ENCODE peak calls at places on chromosomes 2 and 18, in nine cellular contexts. Y, V, J, A, C, R, L, D and O are unnamed samples.

GRCh38 chr2:55879976-55880375 is 43.6 kb downstream of the EFEMP1 start:
- DNase-seq in Y (no peak), V (peak), J (no peak), A (no peak), C (no peak), R (no peak), L (no peak), D (no peak), O (no peak)

GRCh38 chr2:238855891-238856580 is 8.2 kb downstream of the TWIST2 start:
- DNase-seq in Y (no peak), V (no peak), J (peak), A (no peak), C (no peak), R (no peak), L (no peak), D (peak), O (peak)

GRCh38 chr18:9569178-9569577 is 45.2 kb downstream of the PPP4R1 start:
- DNase-seq in Y (no peak), V (no peak), J (no peak), A (no peak), C (no peak), R (no peak), L (no peak), D (no peak), O (no peak)

GRCh38 chr18:62982600-62983251 is 267.4 kb downstream of the PHLPP1 start:
- DNase-seq in Y (peak), V (no peak), J (peak), A (peak), C (peak), R (peak), L (no peak), D (no peak), O (peak)

GRCh38 chr2:229712125-229712524 is 2.2 kb downstream of the DNER start:
- DNase-seq in Y (no peak), V (no peak), J (no peak), A (no peak), C (peak), R (no peak), L (no peak), D (no peak), O (no peak)

GRCh38 chr2:150866431-150866830 is 379.0 kb upstream of the RND3 start:
- DNase-seq in Y (no peak), V (no peak), J (no peak), A (no peak), C (no peak), R (no peak), L (no peak), D (no peak), O (no peak)

GRCh38 chr2:128412181-128412871 is 93.7 kb upstream of the HS6ST1 start:
- DNase-seq in Y (no peak), V (no peak), J (no peak), A (peak), C (no peak), R (no peak), L (no peak), D (peak), O (no peak)

GRCh38 chr18:58592223-58593214 is 36.4 kb downstream of the ALPK2 start:
- DNase-seq in Y (no peak), V (no peak), J (no peak), A (no peak), C (no peak), R (no peak), L (no peak), D (no peak), O (no peak)

GRCh38 chr2:15158117-15158516 is 403.0 kb downstream of the NBAS start:
- DNase-seq in Y (no peak), V (no peak), J (no peak), A (peak), C (no peak), R (no peak), L (no peak), D (no peak), O (peak)

GRCh38 chr2:70477473-70477872 is 76.2 kb downstream of the TGFA start:
- DNase-seq in Y (no peak), V (no peak), J (no peak), A (peak), C (no peak), R (no peak), L (no peak), D (no peak), O (peak)

GRCh38 chr2:100733344-100734187 is 86.4 kb upstream of the NPAS2 start:
- DNase-seq in Y (peak), V (peak), J (no peak), A (peak), C (peak), R (no peak), L (no peak), D (no peak), O (no peak)

GRCh38 chr18:50162486-50163304 is 32.3 kb downstream of the MYO5B start:
- DNase-seq in Y (peak), V (no peak), J (no peak), A (no peak), C (peak), R (no peak), L (no peak), D (no peak), O (no peak)

GRCh38 chr2:209640358-209640757 is 131.3 kb upstream of the UNC80 start:
- DNase-seq in Y (peak), V (no peak), J (no peak), A (no peak), C (peak), R (no peak), L (no peak), D (no peak), O (no peak)